ENCODE peak calls at places on chromosomes 5 and 9, in four cellular contexts. P is IMR-90, V is AG04449, Y is epithelial cell of esophagus. E is an unnamed sample.

GRCh38 chr9:71662086-71662485 is 106.2 kb downstream of the CEMIP2 start:
- DNase-seq in P (no peak), V (no peak), Y (no peak), E (no peak)

GRCh38 chr9:126016579-126017290 is 269.6 kb downstream of the PBX3 start:
- DNase-seq in P (no peak), V (no peak), Y (no peak), E (no peak)

GRCh38 chr5:2727620-2728019 is 23.9 kb downstream of the IRX2 start:
- DNase-seq in P (no peak), V (no peak), Y (no peak), E (no peak)

GRCh38 chr5:44546283-44546682 is 157.1 kb upstream of the FGF10 start:
- DNase-seq in P (peak; percentile 68), V (no peak), Y (peak; percentile 50), E (peak; percentile 5)

GRCh38 chr5:139445325-139446170 is 6.2 kb upstream of the DNAJC18 start:
- DNase-seq in P (peak; percentile 81), V (peak; percentile 79), Y (peak; percentile 93), E (peak; percentile 74)

GRCh38 chr5:77645158-77645994 is 6.9 kb upstream of the OTP start:
- DNase-seq in P (no peak), V (no peak), Y (no peak), E (no peak)

GRCh38 chr5:176654856-176655255 is 7.6 kb downstream of the TSPAN17 start:
- DNase-seq in P (no peak), V (no peak), Y (no peak), E (no peak)

GRCh38 chr5:178672635-178673034 is 45.8 kb upstream of the CLK4 start:
- DNase-seq in P (no peak), V (no peak), Y (no peak), E (no peak)

GRCh38 chr5:640461-641330 is 28.6 kb downstream of the CEP72 start:
- DNase-seq in P (no peak), V (no peak), Y (no peak), E (no peak)

GRCh38 chr5:173451031-173451430 is 122.8 kb upstream of the STC2 start:
- DNase-seq in P (peak; percentile 28), V (no peak), Y (peak; percentile 23), E (no peak)
- TF ChIP-seq CTCF in P (peak; percentile 27), V (peak; percentile 19), Y (peak; percentile 45), E (peak; percentile 52)

DNA sequence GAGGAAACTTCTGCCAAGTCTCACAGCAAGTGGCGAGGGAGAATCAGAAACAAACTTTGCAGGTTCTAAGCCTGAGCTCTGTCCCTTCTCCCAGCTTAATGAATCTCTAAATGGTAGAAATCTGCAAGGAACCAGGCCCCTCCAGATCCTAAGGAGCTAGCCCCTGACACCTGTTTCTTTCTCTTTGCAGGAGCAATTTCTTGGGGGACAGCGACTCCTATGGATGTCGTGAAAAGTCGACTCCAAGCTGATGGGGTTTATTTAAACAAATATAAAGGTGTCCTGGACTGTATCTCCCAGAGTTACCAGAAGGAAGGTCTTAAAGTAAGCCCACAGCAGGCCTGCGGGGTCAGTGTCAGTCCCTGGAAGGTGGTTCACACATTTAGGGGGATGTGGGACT is 21.8 kb downstream of the IL9 start:
- DNase-seq in P (no peak), V (no peak), Y (no peak), E (no peak)
- TF ChIP-seq CTCF in P (no peak), V (no peak), Y (no peak), E (no peak)

GRCh38 chr9:129136446-129137049 is 25.3 kb downstream of the PTPA start:
- DNase-seq in P (no peak), V (no peak), Y (no peak), E (no peak)
- TF ChIP-seq CTCF in P (no peak), V (no peak), Y (no peak), E (no peak)

GRCh38 chr5:159990506-159990905 is 18.4 kb upstream of the TTC1 start:
- DNase-seq in P (no peak), V (no peak), Y (no peak), E (no peak)
- TF ChIP-seq CTCF in P (peak; percentile 31), V (no peak), Y (no peak), E (no peak)

GRCh38 chr9:17219261-17219660 is 84.4 kb downstream of the CNTLN start:
- DNase-seq in P (peak; percentile 10), V (no peak), Y (peak; percentile 30), E (peak; percentile 6)
- TF ChIP-seq CTCF in P (peak; percentile 51), V (peak; percentile 21), Y (peak; percentile 47), E (no peak)

GRCh38 chr5:104800440-104801048 is 1238.0 kb upstream of the NUDT12 start:
- DNase-seq in P (no peak), V (no peak), Y (peak; percentile 27), E (no peak)
- TF ChIP-seq CTCF in P (peak; percentile 11), V (no peak), Y (peak; percentile 53), E (peak; percentile 17)

DNA sequence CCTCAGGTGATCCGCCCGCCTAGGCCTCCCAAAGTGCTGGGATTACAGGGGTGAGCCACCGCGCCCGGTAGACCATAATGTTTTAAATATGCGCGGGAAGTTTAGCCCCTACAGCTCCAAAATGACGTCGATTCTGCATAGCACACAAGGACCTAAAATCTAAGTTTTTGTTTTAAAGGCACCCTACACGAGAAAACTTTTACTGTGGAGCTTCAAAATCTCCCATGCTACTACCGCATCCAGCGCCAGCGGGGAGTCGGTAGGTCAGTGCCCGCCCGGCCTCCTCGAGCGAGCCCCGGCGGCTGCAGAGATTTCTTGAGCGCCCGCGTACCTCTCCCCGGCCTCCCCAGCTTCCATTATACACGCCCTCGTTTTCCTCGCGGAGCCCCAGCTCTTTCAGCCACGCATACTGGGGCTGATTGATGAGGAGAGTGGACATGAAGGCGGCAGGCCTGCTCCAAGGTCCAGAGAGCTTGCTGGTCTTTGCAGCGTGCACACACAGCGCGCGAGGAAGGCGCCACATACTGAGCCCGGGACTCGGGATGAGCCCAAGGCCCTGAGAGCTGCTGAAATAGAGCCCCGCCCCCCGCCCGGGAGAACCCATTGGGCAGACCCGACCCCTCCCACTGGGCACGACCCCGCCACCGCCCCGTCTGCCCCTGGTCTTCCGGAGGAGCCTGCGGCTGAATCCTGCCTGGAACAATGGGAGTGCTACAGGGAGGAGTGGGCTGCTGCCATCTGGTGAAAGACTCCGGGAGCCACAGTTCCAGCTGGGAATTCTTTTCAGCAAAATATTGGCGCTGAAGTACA is at the start of gene ALDH7A1:
- DNase-seq in P (no peak), V (peak; percentile 44), Y (peak; percentile 84), E (peak; percentile 96)
- TF ChIP-seq CTCF in P (peak; percentile 56), V (peak; percentile 71), Y (peak; percentile 57), E (peak; percentile 58)

DNA sequence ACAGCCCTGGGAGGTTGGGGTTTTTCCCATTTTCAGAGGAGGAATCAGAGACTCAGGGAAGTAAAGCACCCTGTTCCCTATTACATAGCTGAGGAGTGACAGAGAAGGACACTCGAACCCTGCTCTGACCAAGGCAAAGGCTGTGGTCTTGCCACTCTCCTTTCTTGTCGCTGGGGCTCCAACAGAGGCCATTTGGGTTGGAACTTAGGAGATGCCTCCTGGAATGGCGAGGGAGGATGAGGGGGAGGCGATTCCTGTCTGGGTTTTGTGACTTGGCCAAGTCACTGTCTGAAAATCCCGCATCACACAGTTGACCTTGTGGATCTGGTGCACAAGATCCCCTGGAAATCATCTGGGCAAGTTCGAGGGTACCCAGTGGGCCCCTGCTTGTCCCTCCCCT is 64.0 kb upstream of the HAND1 start:
- DNase-seq in P (no peak), V (no peak), Y (no peak), E (no peak)
- TF ChIP-seq CTCF in P (no peak), V (no peak), Y (no peak), E (no peak)

GRCh38 chr9:23477908-23478307 is 348.1 kb downstream of the ELAVL2 start:
- DNase-seq in P (no peak), V (no peak), Y (no peak), E (no peak)

GRCh38 chr9:23483566-23483965 is 342.5 kb downstream of the ELAVL2 start:
- DNase-seq in P (no peak), V (no peak), Y (no peak), E (no peak)
- TF ChIP-seq CTCF in P (no peak), V (no peak), Y (no peak), E (no peak)

E was measured in astrocyte of the spinal cord.